ENCODE peak calls at places on chromosomes 1 and 21, in five cellular contexts. W, P, U, D and H are unnamed samples.

GRCh38 chr1:151255381-151255780 is 847 bp downstream of the PSMD4 start:
- DNase-seq in W (no peak), P (peak; percentile 7), U (no peak), D (no peak), H (no peak)

GRCh38 chr1:96934282-96934681 is 212.7 kb downstream of the PTBP2 start:
- DNase-seq in W (no peak), P (no peak), U (no peak), D (no peak), H (no peak)

GRCh38 chr1:33388989-33389771 is 41.7 kb downstream of the PHC2 start:
- DNase-seq in W (no peak), P (peak; percentile 50), U (no peak), D (no peak), H (no peak)

GRCh38 chr1:101124405-101124804 is 98.8 kb upstream of the DPH5 start:
- DNase-seq in W (no peak), P (no peak), U (no peak), D (no peak), H (no peak)

GRCh38 chr21:42057861-42058437 is 13.2 kb upstream of the UMODL1 start:
- DNase-seq in W (no peak), P (no peak), U (no peak), D (no peak), H (no peak)

GRCh38 chr1:41461790-41462679 is 22.4 kb downstream of the EDN2 start:
- DNase-seq in W (no peak), P (no peak), U (no peak), D (no peak), H (no peak)

GRCh38 chr1:9316080-9316444 is 23.4 kb downstream of the SPSB1 start:
- DNase-seq in W (peak; percentile 31), P (no peak), U (no peak), D (no peak), H (no peak)

GRCh38 chr1:160125761-160126160 is 10.2 kb downstream of the ATP1A2 start:
- DNase-seq in W (no peak), P (peak; percentile 27), U (no peak), D (no peak), H (no peak)

GRCh38 chr1:222043444-222044292 is 301.8 kb upstream of the DUSP10 start:
- DNase-seq in W (peak; percentile 11), P (peak; percentile 81), U (no peak), D (no peak), H (no peak)

GRCh38 chr1:19429611-19430010 is 55.7 kb downstream of the CAPZB start:
- DNase-seq in W (no peak), P (no peak), U (no peak), D (no peak), H (no peak)

GRCh38 chr1:5410652-5411051 is 581.6 kb downstream of the NPHP4 start:
- DNase-seq in W (no peak), P (no peak), U (no peak), D (no peak), H (no peak)

GRCh38 chr1:223531742-223532341 is 133.7 kb downstream of the CAPN8 start:
- DNase-seq in W (peak; percentile 61), P (peak; percentile 52), U (no peak), D (no peak), H (no peak)

GRCh38 chr1:246107516-246108277 is 399.4 kb downstream of the SMYD3 start:
- DNase-seq in W (no peak), P (no peak), U (no peak), D (no peak), H (peak; percentile 10)

GRCh38 chr1:41917835-41918449 is 780 bp downstream of the HIVEP3 start:
- DNase-seq in W (peak; percentile 31), P (no peak), U (no peak), D (peak; percentile 37), H (no peak)

GRCh38 chr21:21436012-21436545 is 437.9 kb downstream of the NCAM2 start:
- DNase-seq in W (no peak), P (no peak), U (no peak), D (no peak), H (no peak)

GRCh38 chr1:245702346-245702745 is 547.6 kb downstream of the KIF26B start:
- DNase-seq in W (no peak), P (no peak), U (peak; percentile 68), D (no peak), H (no peak)

GRCh38 chr1:107390076-107390420 is 249.2 kb downstream of the NTNG1 start:
- DNase-seq in W (no peak), P (no peak), U (no peak), D (no peak), H (no peak)

GRCh38 chr1:110087812-110088738 is 17.6 kb upstream of the ALX3 start:
- DNase-seq in W (peak; percentile 35), P (peak; percentile 59), U (no peak), D (no peak), H (no peak)

GRCh38 chr1:231883382-231883781 is 256.8 kb downstream of the DISC1 start:
- DNase-seq in W (peak; percentile 4), P (no peak), U (no peak), D (no peak), H (no peak)

GRCh38 chr1:18849252-18849651 is 10.2 kb downstream of the TAS1R2 start:
- DNase-seq in W (no peak), P (no peak), U (no peak), D (no peak), H (no peak)

GRCh38 chr21:32702702-32703101 is 25.1 kb downstream of the SYNJ1 start:
- DNase-seq in W (peak; percentile 0), P (peak; percentile 39), U (no peak), D (no peak), H (no peak)

GRCh38 chr1:116754203-116754977 is at the start of gene CD2:
- DNase-seq in W (no peak), P (no peak), U (no peak), D (no peak), H (no peak)

DNA sequence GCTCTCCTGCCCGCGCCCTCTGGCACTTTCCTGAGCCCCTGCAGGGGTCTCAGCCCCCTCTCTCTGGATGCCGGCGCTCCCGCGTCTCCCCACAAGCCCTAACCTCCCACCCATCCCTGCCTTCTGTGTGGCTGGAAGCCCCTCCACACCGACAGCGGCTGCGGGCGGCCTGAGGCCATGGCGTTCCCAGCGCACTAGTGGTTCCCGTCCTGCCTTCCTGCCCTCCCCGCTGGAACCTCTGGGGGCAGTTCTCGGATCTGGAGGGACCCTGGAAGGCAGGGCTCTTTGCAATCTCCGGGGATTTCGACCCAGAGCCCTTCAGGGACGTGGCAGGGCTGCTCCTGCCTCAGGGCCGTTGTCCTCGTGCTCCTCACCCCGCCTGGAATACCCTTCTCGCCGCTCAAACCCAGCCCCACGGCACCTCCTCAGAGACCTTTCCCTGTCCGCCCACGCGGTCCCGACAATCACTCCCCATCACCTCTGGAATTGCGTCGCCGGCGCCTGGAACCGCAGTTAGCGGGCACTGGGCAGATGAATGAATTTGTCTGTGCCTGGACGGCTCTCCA is 493 bp upstream of the ESPN start:
- DNase-seq in W (no peak), P (no peak), U (no peak), D (no peak), H (no peak)
- H3K4me3 ChIP-seq in W (peak overlapping the region; percentile 35), P (no peak overlapping the region), U (peak overlapping the region; percentile 48), D (no peak overlapping the region), H (no peak overlapping the region)

GRCh38 chr1:91673603-91674002 is 173.0 kb downstream of the CDC7 start:
- DNase-seq in W (no peak), P (no peak), U (no peak), D (no peak), H (peak; percentile 69)

GRCh38 chr1:91672601-91673161 is 172.0 kb downstream of the CDC7 start:
- DNase-seq in W (no peak), P (no peak), U (no peak), D (no peak), H (no peak)

GRCh38 chr1:91670781-91671180 is 170.1 kb downstream of the CDC7 start:
- DNase-seq in W (no peak), P (no peak), U (no peak), D (no peak), H (no peak)

GRCh38 chr1:91674107-91674506 is 173.5 kb downstream of the CDC7 start:
- DNase-seq in W (no peak), P (no peak), U (no peak), D (no peak), H (no peak)

DNA sequence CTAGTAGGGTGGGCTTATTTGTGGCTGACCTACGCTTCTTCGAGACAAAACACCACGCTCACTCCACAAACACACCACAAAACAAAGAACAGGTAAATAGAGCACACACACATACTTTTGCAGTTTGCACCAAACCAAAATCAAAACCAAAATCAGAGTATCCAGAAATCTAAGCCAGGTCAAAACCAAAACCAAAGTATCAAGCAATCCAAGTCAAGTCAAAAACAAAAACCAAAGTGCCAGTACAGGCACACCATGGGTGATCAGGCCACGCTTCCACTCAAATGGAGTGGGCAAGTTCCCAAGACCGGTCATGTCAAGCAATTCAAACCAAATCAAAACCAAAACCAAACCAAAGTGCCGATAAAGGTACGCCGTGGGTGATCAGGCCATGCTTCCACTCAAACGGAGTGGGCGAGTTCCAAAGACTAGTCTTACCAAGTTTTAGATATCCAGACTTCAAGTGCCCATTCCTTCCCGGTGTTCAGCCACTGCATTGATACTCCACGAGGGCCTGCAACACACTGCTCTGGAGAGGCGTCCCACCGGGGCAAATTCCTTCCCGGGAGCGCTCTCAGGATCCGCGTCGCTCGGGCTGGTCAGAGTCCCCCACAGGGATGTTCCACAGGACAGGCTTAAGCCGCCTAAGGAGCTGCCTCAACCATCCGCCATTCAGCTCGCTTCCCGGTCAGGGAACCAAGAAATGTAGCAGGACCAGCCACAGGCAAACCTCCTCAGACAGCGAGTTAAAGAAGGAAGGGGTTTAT is 169.1 kb downstream of the CDC7 start:
- DNase-seq in W (no peak), P (no peak), U (no peak), D (no peak), H (no peak)
- TF ChIP-seq CTCF in W (no peak), P (no peak), U (no peak), D (no peak), H (no peak)

GRCh38 chr1:39960461-39960958 is 5.6 kb downstream of the MFSD2A start:
- DNase-seq in W (no peak), P (no peak), U (no peak), D (peak; percentile 76), H (no peak)
- H3K4me3 ChIP-seq in W (no peak overlapping the region), P (no peak overlapping the region), U (peak overlapping the region; percentile 6), D (peak overlapping the region; percentile 6), H (no peak overlapping the region)

GRCh38 chr1:240492832-240493440 is 119.0 kb downstream of the GREM2 start:
- DNase-seq in W (peak; percentile 87), P (peak; percentile 55), U (no peak), D (peak; percentile 4), H (no peak)
- TF ChIP-seq CTCF in W (peak; percentile 41), P (peak; percentile 65), U (no peak), D (no peak), H (peak; percentile 31)

GRCh38 chr1:17520041-17520440 is 19.5 kb upstream of the ARHGEF10L start:
- DNase-seq in W (no peak), P (no peak), U (no peak), D (no peak), H (peak; percentile 29)
- H3K4me3 ChIP-seq in W (no peak overlapping the region), P (no peak overlapping the region), U (peak overlapping the region; percentile 41), D (no peak overlapping the region), H (no peak overlapping the region)

DNA sequence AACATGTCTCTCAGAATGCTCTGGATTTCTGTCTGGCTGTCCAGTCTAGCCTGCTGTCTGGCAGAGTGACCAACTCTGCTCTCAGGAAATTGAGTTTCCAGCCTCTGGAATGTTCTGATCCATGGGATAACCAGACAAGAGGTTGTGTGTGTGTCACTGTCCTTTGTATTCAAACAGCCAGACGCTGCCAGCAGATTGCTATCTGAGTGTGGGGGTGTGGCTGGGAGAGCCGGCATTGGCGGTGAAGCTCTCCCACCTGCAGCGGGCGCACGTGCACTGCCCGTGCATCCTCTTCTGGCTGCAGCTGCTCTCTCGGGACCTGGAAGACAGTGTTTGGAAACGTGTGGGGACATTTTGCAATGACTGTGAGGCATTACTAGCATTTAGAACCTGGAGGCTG is 26.1 kb downstream of the PKP1 start:
- DNase-seq in W (peak; percentile 62), P (peak; percentile 48), U (peak; percentile 90), D (no peak), H (peak; percentile 29)
- TF ChIP-seq CTCF in W (no peak), P (peak; percentile 21), U (no peak), D (peak; percentile 45), H (peak; percentile 18)